ENCODE peak calls at places on chromosomes 3 and 15, in ten cellular contexts. S is stimulated activated CD8-positive, alpha-beta memory T cell treated with anti-CD3 and anti-CD28 coated beads, Interleukin-7, amount 100 ng/mL, for 1 hour; Q is activated naive CD4-positive, alpha-beta T cell treated with anti-CD3 and anti-CD28 coated beads for 36 hours; F is HEK293T; W is GM13976; J is smooth muscle cell of the brain vasculature; G is B cell; I is NCI-H2107; V is ELR; B is NCI-H774. M is an unnamed sample.

GRCh38 chr3:194532591-194532990 is 45.8 kb upstream of the ATP13A3 start:
- DNase-seq in S (no peak), Q (no peak), F (no peak), W (no peak), J (no peak), G (no peak), I (no peak), V (peak; percentile 77), B (no peak), M (no peak)

GRCh38 chr15:76310470-76311070 is 699 bp downstream of the ETFA start:
- DNase-seq in S (no peak), Q (peak; percentile 16), F (peak; percentile 34), W (peak; percentile 44), J (no peak), G (no peak), I (no peak), V (peak; percentile 35), B (no peak), M (no peak)

GRCh38 chr3:108239082-108239481 is 16.9 kb upstream of the IFT57 start:
- DNase-seq in S (no peak), Q (no peak), F (no peak), W (no peak), J (no peak), G (no peak), I (no peak), V (no peak), B (no peak), M (no peak)

GRCh38 chr15:64460737-64461576 is 579 bp downstream of the ZNF609 start:
- DNase-seq in S (peak; percentile 3), Q (peak; percentile 34), F (peak; percentile 26), W (peak; percentile 65), J (no peak), G (no peak), I (no peak), V (peak; percentile 83), B (peak; percentile 40), M (peak; percentile 74)

GRCh38 chr3:46463868-46464241 is 850 bp downstream of the LTF start:
- DNase-seq in S (no peak), Q (no peak), F (no peak), W (no peak), J (no peak), G (no peak), I (no peak), V (no peak), B (no peak), M (no peak)

GRCh38 chr3:193974591-193974990 is 161.4 kb upstream of the HES1 start:
- DNase-seq in S (no peak), Q (no peak), F (no peak), W (no peak), J (no peak), G (no peak), I (no peak), V (no peak), B (no peak), M (no peak)

GRCh38 chr3:170844377-170844776 is 25.6 kb downstream of the RPL22L1 start:
- DNase-seq in S (no peak), Q (no peak), F (no peak), W (no peak), J (no peak), G (no peak), I (no peak), V (no peak), B (no peak), M (no peak)

GRCh38 chr3:153414972-153415371 is 252.9 kb downstream of the RAP2B start:
- DNase-seq in S (no peak), Q (no peak), F (no peak), W (no peak), J (no peak), G (no peak), I (no peak), V (no peak), B (no peak), M (no peak)

GRCh38 chr15:95591270-95591669 is 739.2 kb upstream of the NR2F2 start:
- DNase-seq in S (no peak), Q (no peak), F (no peak), W (no peak), J (no peak), G (no peak), I (no peak), V (no peak), B (no peak), M (no peak)

GRCh38 chr15:63219196-63219719 is 29.9 kb downstream of the RAB8B start:
- DNase-seq in S (no peak), Q (no peak), F (no peak), W (no peak), J (no peak), G (no peak), I (no peak), V (no peak), B (no peak), M (no peak)

GRCh38 chr15:101489633-101490407 is at the start of gene PCSK6:
- DNase-seq in S (no peak), Q (no peak), F (peak; percentile 92), W (peak; percentile 66), J (no peak), G (no peak), I (no peak), V (no peak), B (no peak), M (peak; percentile 41)

GRCh38 chr3:41065340-41065739 is 134.0 kb upstream of the CTNNB1 start:
- DNase-seq in S (no peak), Q (no peak), F (no peak), W (no peak), J (no peak), G (no peak), I (no peak), V (no peak), B (no peak), M (peak; percentile 5)

GRCh38 chr3:72010044-72010443 is 225.1 kb upstream of the PROK2 start:
- DNase-seq in S (no peak), Q (peak; percentile 46), F (no peak), W (no peak), J (no peak), G (no peak), I (no peak), V (peak; percentile 10), B (no peak), M (no peak)

GRCh38 chr3:171874251-171874679 is 31.1 kb downstream of the TMEM212 start:
- DNase-seq in S (no peak), Q (no peak), F (peak; percentile 23), W (no peak), J (peak; percentile 44), G (no peak), I (no peak), V (peak; percentile 98), B (no peak), M (peak; percentile 87)

GRCh38 chr15:51366911-51367310 is 25.5 kb downstream of the GLDN start:
- DNase-seq in S (no peak), Q (no peak), F (no peak), W (no peak), J (no peak), G (no peak), I (peak; percentile 9), V (peak; percentile 19), B (peak; percentile 30), M (no peak)

GRCh38 chr3:33139996-33140395 is 26.2 kb downstream of the CRTAP start:
- DNase-seq in S (no peak), Q (no peak), F (no peak), W (no peak), J (no peak), G (no peak), I (no peak), V (no peak), B (no peak), M (no peak)

GRCh38 chr3:156553705-156554356 is 1.1 kb downstream of the SSR3 start:
- DNase-seq in S (no peak), Q (no peak), F (no peak), W (no peak), J (no peak), G (no peak), I (no peak), V (peak; percentile 79), B (no peak), M (peak; percentile 61)

GRCh38 chr3:37985637-37986320 is 4.8 kb upstream of the VILL start:
- DNase-seq in S (no peak), Q (no peak), F (no peak), W (no peak), J (no peak), G (peak; percentile 33), I (no peak), V (no peak), B (no peak), M (no peak)

GRCh38 chr3:188076176-188076575 is 77.8 kb upstream of the LPP start:
- DNase-seq in S (no peak), Q (no peak), F (no peak), W (no peak), J (no peak), G (no peak), I (no peak), V (no peak), B (no peak), M (no peak)

GRCh38 chr3:135017494-135017893 is 222.4 kb downstream of the EPHB1 start:
- DNase-seq in S (no peak), Q (no peak), F (no peak), W (no peak), J (no peak), G (no peak), I (peak; percentile 84), V (no peak), B (peak; percentile 86), M (no peak)

GRCh38 chr15:43912991-43913927 is 86.5 kb downstream of the WDR76 start:
- DNase-seq in S (no peak), Q (peak; percentile 11), F (no peak), W (no peak), J (peak; percentile 88), G (no peak), I (no peak), V (peak; percentile 98), B (no peak), M (peak; percentile 87)

GRCh38 chr3:78565712-78566111 is 1202.1 kb downstream of the ROBO1 start:
- DNase-seq in S (no peak), Q (no peak), F (no peak), W (no peak), J (no peak), G (no peak), I (no peak), V (no peak), B (no peak), M (no peak)

GRCh38 chr3:174125267-174125844 is 727.8 kb downstream of the NLGN1 start:
- DNase-seq in S (no peak), Q (no peak), F (peak; percentile 56), W (peak; percentile 13), J (peak; percentile 7), G (no peak), I (peak; percentile 58), V (peak; percentile 42), B (peak; percentile 24), M (peak; percentile 61)

GRCh38 chr3:50189274-50189673 is 2.1 kb upstream of the GNAT1 start:
- DNase-seq in S (no peak), Q (peak; percentile 66), F (peak; percentile 70), W (peak; percentile 73), J (no peak), G (no peak), I (peak; percentile 31), V (peak; percentile 85), B (no peak), M (peak; percentile 77)

GRCh38 chr3:79928687-79929408 is 161.1 kb upstream of the ROBO1 start:
- DNase-seq in S (no peak), Q (no peak), F (no peak), W (no peak), J (no peak), G (no peak), I (no peak), V (no peak), B (no peak), M (no peak)

GRCh38 chr3:12627371-12627770 is 36.5 kb downstream of the RAF1 start:
- DNase-seq in S (no peak), Q (no peak), F (no peak), W (no peak), J (no peak), G (no peak), I (no peak), V (no peak), B (no peak), M (no peak)

GRCh38 chr3:62238003-62238402 is 135.3 kb downstream of the FEZF2 start:
- DNase-seq in S (no peak), Q (no peak), F (no peak), W (no peak), J (no peak), G (no peak), I (no peak), V (no peak), B (no peak), M (no peak)

GRCh38 chr3:88150371-88150770 is 612 bp downstream of the C3orf38 start:
- DNase-seq in S (no peak), Q (peak; percentile 62), F (no peak), W (peak; percentile 64), J (no peak), G (peak; percentile 65), I (no peak), V (no peak), B (no peak), M (peak; percentile 19)

M was measured in A673.